ENCODE peak calls at places on chromosomes 13 and 19, in five cellular contexts. Z is right lobe of liver, S is lower leg skin, A is colonic mucosa, R is GM12864. K is an unnamed sample.

GRCh38 chr13:23703241-23703640 is 133.0 kb downstream of the TNFRSF19 start:
- DNase-seq in Z (no peak), S (no peak), A (no peak), R (no peak), K (no peak)

GRCh38 chr19:13198634-13199033 is 48.4 kb downstream of the IER2 start:
- DNase-seq in Z (no peak), S (no peak), A (no peak), R (no peak), K (no peak)

GRCh38 chr13:82797876-82798275 is 1084.4 kb downstream of the SLITRK1 start:
- DNase-seq in Z (no peak), S (no peak), A (no peak), R (no peak), K (no peak)

GRCh38 chr19:14053500-14053899 is 8.4 kb downstream of the PALM3 start:
- DNase-seq in Z (no peak), S (no peak), A (no peak), R (no peak), K (no peak)

GRCh38 chr19:41415154-41415571 is 12.0 kb downstream of the B3GNT8 start:
- DNase-seq in Z (no peak), S (no peak), A (no peak), R (no peak), K (no peak)

GRCh38 chr13:94246495-94246894 is 233.0 kb downstream of the DCT start:
- DNase-seq in Z (no peak), S (no peak), A (no peak), R (no peak), K (no peak)

GRCh38 chr13:74098077-74098476 is 36.1 kb downstream of the KLF12 start:
- DNase-seq in Z (no peak), S (no peak), A (no peak), R (no peak), K (no peak)

GRCh38 chr13:98368019-98368418 is 190.9 kb upstream of the RNF113B start:
- DNase-seq in Z (no peak), S (no peak), A (no peak), R (no peak), K (no peak)

GRCh38 chr13:94860981-94861407 is 148.6 kb upstream of the SOX21 start:
- DNase-seq in Z (no peak), S (no peak), A (no peak), R (no peak), K (no peak)

GRCh38 chr19:12527034-12527836 is 24.0 kb downstream of the ZNF564 start:
- DNase-seq in Z (no peak), S (no peak), A (no peak), R (no peak), K (no peak)

GRCh38 chr13:110657196-110657595 is 41.9 kb downstream of the NAXD start:
- DNase-seq in Z (no peak), S (no peak), A (no peak), R (no peak), K (no peak)

GRCh38 chr19:35224681-35225604 is 3.6 kb downstream of the FAM187B start:
- DNase-seq in Z (no peak), S (no peak), A (peak), R (no peak), K (no peak)

GRCh38 chr13:102236341-102236740 is 165.5 kb downstream of the FGF14 start:
- DNase-seq in Z (peak), S (no peak), A (no peak), R (no peak), K (no peak)

GRCh38 chr13:94427313-94427712 is 52.2 kb downstream of the DCT start:
- DNase-seq in Z (no peak), S (no peak), A (no peak), R (no peak), K (no peak)

GRCh38 chr13:26614721-26615120 is 57.2 kb downstream of the WASF3 start:
- DNase-seq in Z (no peak), S (no peak), A (no peak), R (no peak), K (no peak)

GRCh38 chr19:17448190-17448967 is at the start of gene TMEM221:
- DNase-seq in Z (peak), S (no peak), A (peak), R (no peak), K (peak)

GRCh38 chr13:102461302-102461701 is 59.5 kb upstream of the FGF14 start:
- DNase-seq in Z (no peak), S (no peak), A (no peak), R (no peak), K (no peak)

GRCh38 chr13:80109313-80109712 is 231.6 kb downstream of the SPRY2 start:
- DNase-seq in Z (no peak), S (no peak), A (no peak), R (no peak), K (no peak)

GRCh38 chr13:48412100-48412556 is 785 bp downstream of the LPAR6 start:
- DNase-seq in Z (no peak), S (no peak), A (no peak), R (no peak), K (no peak)

GRCh38 chr13:98739023-98739422 is 13.4 kb downstream of the SLC15A1 start:
- DNase-seq in Z (no peak), S (no peak), A (no peak), R (no peak), K (no peak)

GRCh38 chr13:92196566-92197256 is 798.3 kb downstream of the GPC5 start:
- DNase-seq in Z (no peak), S (no peak), A (no peak), R (no peak), K (no peak)

GRCh38 chr13:110467516-110467915 is 94.0 kb downstream of the RAB20 start:
- DNase-seq in Z (no peak), S (no peak), A (no peak), R (no peak), K (no peak)

DNA sequence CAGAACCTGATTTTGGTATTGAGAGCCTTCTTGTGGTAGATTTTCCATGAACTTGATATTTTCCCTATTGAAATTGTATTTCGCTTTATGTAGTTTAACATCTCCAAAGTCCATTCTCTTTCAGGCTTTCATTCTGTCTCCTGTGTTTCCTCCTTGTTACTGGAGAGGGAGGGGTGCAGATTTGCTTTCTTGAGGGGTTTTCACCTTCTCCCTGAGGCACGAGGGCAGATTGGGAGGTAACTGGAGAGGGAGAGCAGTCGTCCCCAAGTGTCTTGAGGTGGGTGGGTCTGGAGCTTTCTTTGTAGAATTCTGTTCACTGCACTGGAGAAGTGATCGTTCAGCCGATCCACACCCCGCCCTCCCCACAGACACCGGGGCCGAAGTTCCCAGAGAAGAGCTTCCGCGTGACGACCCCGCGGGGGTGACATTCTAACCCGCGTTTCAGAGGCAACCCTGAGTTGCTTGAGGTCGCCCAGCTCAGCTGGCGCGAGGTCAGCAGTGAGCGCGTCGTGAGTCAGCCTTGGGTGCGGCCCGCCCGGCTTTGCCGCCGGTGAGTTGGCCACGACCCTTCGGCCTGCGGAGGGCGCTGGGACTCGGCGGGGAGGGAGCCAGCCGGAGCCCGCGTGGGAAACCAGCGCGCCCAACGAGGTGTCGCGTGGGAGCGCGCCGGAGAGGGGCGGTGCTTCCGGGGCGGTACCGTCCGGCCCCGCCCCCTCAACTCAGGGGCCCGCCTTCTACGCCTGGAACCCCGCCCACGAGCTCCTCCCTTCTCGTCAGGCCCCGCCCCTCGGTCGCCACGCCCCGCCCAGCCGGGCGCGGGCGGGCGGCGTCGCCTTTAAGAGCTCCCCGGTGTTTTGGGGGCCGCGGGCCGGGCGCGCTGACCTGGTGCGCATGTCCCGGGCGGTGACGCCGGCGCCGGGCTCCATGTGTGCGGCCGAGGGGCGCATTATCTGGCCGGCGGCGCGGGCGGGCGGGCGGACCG is at the start of gene GATAD2A:
- DNase-seq in Z (peak), S (peak), A (peak), R (peak), K (peak)
- TF ChIP-seq CTCF in Z (peak), S (no peak), A (no peak), R (peak), K (peak)

GRCh38 chr19:50838239-50838638 is 4.9 kb upstream of the KLK15 start:
- DNase-seq in Z (no peak), S (no peak), A (no peak), R (no peak), K (no peak)
- TF ChIP-seq CTCF in Z (no peak), S (no peak), A (no peak), R (peak), K (peak)

GRCh38 chr19:10478476-10478875 is 24.7 kb downstream of the KEAP1 start:
- DNase-seq in Z (no peak), S (no peak), A (no peak), R (no peak), K (no peak)

GRCh38 chr19:10473192-10473591 is 30.0 kb downstream of the KEAP1 start:
- DNase-seq in Z (no peak), S (no peak), A (no peak), R (no peak), K (no peak)

GRCh38 chr19:10474962-10475451 is 28.1 kb downstream of the KEAP1 start:
- DNase-seq in Z (no peak), S (no peak), A (no peak), R (no peak), K (no peak)

GRCh38 chr19:10478903-10479384 is 24.2 kb downstream of the KEAP1 start:
- DNase-seq in Z (peak), S (peak), A (peak), R (no peak), K (peak)
- TF ChIP-seq CTCF in Z (peak), S (no peak), A (peak), R (peak), K (peak)

GRCh38 chr19:20247016-20247683 is 80.1 kb downstream of the ZNF486 start:
- DNase-seq in Z (no peak), S (no peak), A (no peak), R (no peak), K (no peak)

GRCh38 chr19:20254151-20254550 is 87.1 kb downstream of the ZNF486 start:
- DNase-seq in Z (no peak), S (no peak), A (no peak), R (no peak), K (no peak)

GRCh38 chr19:20245309-20245708 is 78.3 kb downstream of the ZNF486 start:
- DNase-seq in Z (no peak), S (no peak), A (no peak), R (no peak), K (no peak)

GRCh38 chr19:20256606-20257005 is 89.6 kb downstream of the ZNF486 start:
- DNase-seq in Z (no peak), S (no peak), A (no peak), R (no peak), K (no peak)

DNA sequence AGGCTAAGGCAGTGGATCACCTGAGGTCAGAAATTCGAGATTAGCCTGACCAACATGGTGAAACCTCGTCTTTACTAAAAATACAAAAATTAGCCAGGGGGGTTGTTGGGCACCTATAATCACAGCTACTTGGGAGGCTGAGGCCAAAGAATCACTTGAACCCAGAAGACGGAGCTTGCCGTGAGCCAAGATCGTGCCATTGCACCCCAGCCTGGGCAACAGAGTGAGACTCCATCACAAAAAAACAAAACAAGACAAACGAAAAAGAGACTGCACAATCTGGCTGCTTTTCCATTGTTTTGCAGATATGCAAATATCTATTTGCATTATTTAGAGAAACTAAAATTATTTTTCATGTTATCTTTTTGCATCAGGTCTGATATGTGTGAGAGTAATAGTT is 83.6 kb downstream of the ZNF486 start:
- DNase-seq in Z (no peak), S (no peak), A (no peak), R (no peak), K (no peak)
- TF ChIP-seq CTCF in Z (no peak), S (no peak), A (no peak), R (no peak), K (no peak)

GRCh38 chr19:29668746-29669609 is 3.7 kb downstream of the PLEKHF1 start:
- DNase-seq in Z (peak), S (no peak), A (no peak), R (no peak), K (no peak)
- TF ChIP-seq CTCF in Z (peak), S (no peak), A (no peak), R (peak), K (peak)

GRCh38 chr13:51249767-51250741 is 27.9 kb downstream of the FAM124A start:
- DNase-seq in Z (no peak), S (no peak), A (no peak), R (no peak), K (no peak)
- TF ChIP-seq CTCF in Z (peak), S (no peak), A (peak), R (peak), K (peak)

K was measured in GM06990.